ENCODE peak calls at places on chromosomes 7 and 10, in five cellular contexts. W is psoas muscle, A is esophagus squamous epithelium, S is uterus, P is BE2C. R is an unnamed sample.

GRCh38 chr7:141976524-141977245 is 3.1 kb upstream of the TAS2R38 start:
- DNase-seq in P (no peak), S (no peak), W (no peak), A (no peak), R (no peak)

GRCh38 chr10:75187961-75188426 is 22.6 kb upstream of the VDAC2 start:
- DNase-seq in S (peak), W (no peak), A (no peak), P (peak), R (peak)

GRCh38 chr10:60396766-60397165 is 7.1 kb upstream of the ANK3 start:
- DNase-seq in P (no peak), S (no peak), A (no peak), W (no peak), R (no peak)

GRCh38 chr7:76357379-76358052 is 1.3 kb downstream of the YWHAG start:
- DNase-seq in S (no peak), A (no peak), P (no peak), W (no peak), R (no peak)

GRCh38 chr10:30915141-30915540 is 116.5 kb downstream of the ZNF438 start:
- DNase-seq in A (no peak), S (no peak), W (no peak), P (no peak), R (no peak)

GRCh38 chr10:108204528-108205313 is 1040.2 kb upstream of the SORCS1 start:
- DNase-seq in A (no peak), W (no peak), S (no peak), P (peak), R (no peak)

GRCh38 chr10:6579904-6580278 is at the start of gene PRKCQ:
- DNase-seq in A (no peak), P (no peak), W (no peak), S (no peak), R (no peak)

GRCh38 chr7:157845203-157845810 is 508.5 kb downstream of the DNAJB6 start:
- DNase-seq in P (no peak), S (no peak), W (peak), A (no peak), R (no peak)

GRCh38 chr7:131499801-131500200 is 56.6 kb downstream of the PODXL start:
- DNase-seq in S (no peak), W (no peak), A (no peak), P (no peak), R (no peak)

GRCh38 chr7:98964596-98964995 is 86.3 kb downstream of the TRRAP start:
- DNase-seq in W (no peak), P (no peak), A (no peak), S (no peak), R (no peak)

GRCh38 chr7:142357953-142358520 is 100.2 kb upstream of the PRSS58 start:
- DNase-seq in W (no peak), A (no peak), S (no peak), P (peak), R (no peak)

GRCh38 chr10:484441-484924 is 205.0 kb downstream of the DIP2C start:
- DNase-seq in P (no peak), A (no peak), W (peak), S (no peak), R (no peak)

GRCh38 chr10:79314761-79315601 is 32.3 kb upstream of the PPIF start:
- DNase-seq in W (peak), P (no peak), A (no peak), S (no peak), R (no peak)
- TF ChIP-seq CTCF in W (no peak), P (no peak), A (no peak), S (no peak), R (no peak)

GRCh38 chr7:132516042-132516840 is 60.0 kb downstream of the PLXNA4 start:
- DNase-seq in A (no peak), P (no peak), W (no peak), S (no peak), R (no peak)

GRCh38 chr7:132518839-132519173 is 57.5 kb downstream of the PLXNA4 start:
- DNase-seq in P (no peak), W (no peak), S (no peak), A (no peak), R (no peak)

GRCh38 chr7:132520591-132520990 is 55.7 kb downstream of the PLXNA4 start:
- DNase-seq in W (no peak), A (no peak), P (no peak), S (no peak), R (no peak)

GRCh38 chr7:132519936-132520335 is 56.3 kb downstream of the PLXNA4 start:
- DNase-seq in P (no peak), W (no peak), S (no peak), A (no peak), R (no peak)

DNA sequence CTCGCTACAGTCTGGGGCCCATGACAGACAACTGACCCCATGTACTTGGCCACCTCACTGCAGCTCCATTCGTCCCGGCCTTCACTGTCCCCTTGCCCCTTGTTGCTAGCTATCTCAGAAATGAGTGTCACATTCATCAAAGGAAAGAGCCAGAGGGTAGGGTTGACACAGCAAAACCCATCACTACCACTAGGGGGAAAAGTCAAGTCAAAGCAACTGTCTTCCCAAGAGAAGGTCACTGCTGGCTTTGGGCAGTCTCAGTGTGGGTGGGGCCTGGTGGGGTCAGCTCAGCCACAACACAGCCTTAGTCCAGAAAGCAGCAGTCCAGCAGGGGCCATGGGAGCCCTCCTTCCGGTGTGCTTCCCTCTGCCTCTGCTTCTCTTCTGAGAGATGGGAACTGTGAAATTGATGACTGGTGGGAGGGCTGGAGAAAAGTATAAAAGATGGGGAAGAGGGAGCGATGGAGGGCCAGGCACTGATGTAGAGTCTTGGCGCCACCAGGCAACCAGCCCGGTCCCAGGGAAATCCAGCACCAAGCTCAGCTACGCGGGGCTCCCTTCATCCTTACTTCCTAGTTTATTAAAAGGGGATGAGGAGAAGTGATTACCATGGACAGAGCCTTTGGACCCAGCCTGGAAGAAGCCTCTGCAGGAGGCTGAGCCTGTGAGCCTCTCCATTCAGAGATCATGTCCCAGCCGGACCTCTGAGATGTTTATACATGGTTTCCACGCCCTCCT is 58.0 kb downstream of the PLXNA4 start:
- DNase-seq in P (peak), W (no peak), A (no peak), S (no peak), R (no peak)
- TF ChIP-seq CTCF in P (peak), W (no peak), A (peak), S (peak), R (peak)

DNA sequence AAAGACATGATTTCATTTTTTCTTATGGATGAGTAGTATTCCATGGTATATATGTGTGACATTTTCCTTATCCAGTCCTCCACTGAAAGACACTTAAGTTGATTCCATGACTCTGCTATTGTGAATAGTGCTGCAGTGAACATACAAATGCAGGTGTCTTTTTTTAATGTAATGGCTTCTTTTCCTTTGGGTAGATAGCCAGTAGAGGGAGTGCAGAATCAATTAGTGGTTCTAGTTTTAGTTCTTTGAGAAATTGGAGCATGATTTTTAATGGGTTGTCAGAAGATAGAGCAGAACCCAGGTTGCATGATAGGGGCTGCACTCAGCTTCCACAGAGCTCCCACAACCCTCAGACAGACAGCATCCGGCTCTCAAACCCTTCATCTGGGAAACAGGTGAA is 152.9 kb upstream of the PLXDC2 start:
- DNase-seq in P (no peak), A (no peak), W (no peak), S (no peak), R (no peak)
- TF ChIP-seq CTCF in P (no peak), A (no peak), W (no peak), S (no peak), R (no peak)

GRCh38 chr7:51104278-51104677 is 212.3 kb downstream of the COBL start:
- DNase-seq in P (no peak), S (no peak), W (no peak), A (no peak), R (no peak)
- TF ChIP-seq CTCF in P (no peak), S (no peak), W (no peak), A (no peak), R (no peak)

GRCh38 chr10:79242620-79243152 is 104.6 kb upstream of the PPIF start:
- DNase-seq in S (peak), W (peak), P (peak), A (no peak), R (peak)
- TF ChIP-seq CTCF in S (no peak), W (no peak), P (no peak), A (no peak), R (no peak)

GRCh38 chr10:46223626-46224413 is 63.0 kb upstream of the ANTXRL start:
- DNase-seq in A (no peak), S (no peak), W (no peak), P (no peak), R (no peak)

GRCh38 chr10:46220872-46221538 is 65.8 kb upstream of the ANTXRL start:
- DNase-seq in A (no peak), S (no peak), P (no peak), W (no peak), R (no peak)

GRCh38 chr10:46222364-46222935 is 64.3 kb upstream of the ANTXRL start:
- DNase-seq in A (no peak), W (no peak), S (no peak), P (no peak), R (no peak)

GRCh38 chr10:46224414-46224682 is 62.4 kb upstream of the ANTXRL start:
- DNase-seq in P (no peak), A (no peak), S (no peak), W (no peak), R (no peak)

GRCh38 chr10:46223064-46223480 is 63.7 kb upstream of the ANTXRL start:
- DNase-seq in W (no peak), A (no peak), S (no peak), P (peak), R (no peak)
- TF ChIP-seq CTCF in W (no peak), A (no peak), S (no peak), P (peak), R (peak)